ENCODE peak calls at places on chromosome 15, in four cellular contexts. One of them, this sample, is unnamed.

GRCh38 chr15:100988874-100989273 is 69.7 kb downstream of the LRRK1 start:
- DNase-seq in GM13976: no peak
- DNase-seq in Daoy: no peak
- DNase-seq in T-helper 2 cell: no peak
- DNase-seq in this sample: no peak

GRCh38 chr15:52100807-52101206 is 11.8 kb downstream of the BCL2L10 start:
- DNase-seq in GM13976: no peak
- DNase-seq in Daoy: peak
- DNase-seq in T-helper 2 cell: no peak
- DNase-seq in this sample: no peak

GRCh38 chr15:62951481-62951880 is 91.1 kb upstream of the TPM1 start:
- DNase-seq in GM13976: no peak
- DNase-seq in Daoy: no peak
- DNase-seq in T-helper 2 cell: no peak
- DNase-seq in this sample: no peak

GRCh38 chr15:63146684-63147083 is 10.6 kb downstream of the RPS27L start:
- DNase-seq in GM13976: no peak
- DNase-seq in Daoy: no peak
- DNase-seq in T-helper 2 cell: no peak
- DNase-seq in this sample: no peak

GRCh38 chr15:92808611-92809063 is 91.5 kb upstream of the CHD2 start:
- DNase-seq in GM13976: no peak
- DNase-seq in Daoy: no peak
- DNase-seq in T-helper 2 cell: no peak
- DNase-seq in this sample: peak

GRCh38 chr15:71730277-71731144 is 79.8 kb upstream of the NR2E3 start:
- DNase-seq in GM13976: peak
- DNase-seq in Daoy: peak
- DNase-seq in T-helper 2 cell: peak
- DNase-seq in this sample: peak

GRCh38 chr15:74025436-74025835 is 30.9 kb downstream of the PML start:
- DNase-seq in GM13976: no peak
- DNase-seq in Daoy: no peak
- DNase-seq in T-helper 2 cell: no peak
- DNase-seq in this sample: no peak

GRCh38 chr15:60973637-60974415 is 255.3 kb downstream of the RORA start:
- DNase-seq in GM13976: no peak
- DNase-seq in Daoy: peak
- DNase-seq in T-helper 2 cell: no peak
- DNase-seq in this sample: no peak

GRCh38 chr15:34582461-34583357 is 742 bp downstream of the GOLGA8B start:
- DNase-seq in GM13976: peak
- DNase-seq in Daoy: peak
- DNase-seq in T-helper 2 cell: peak
- DNase-seq in this sample: peak

GRCh38 chr15:68502398-68502901 is 70.5 kb upstream of the ITGA11 start:
- DNase-seq in GM13976: no peak
- DNase-seq in Daoy: no peak
- DNase-seq in T-helper 2 cell: no peak
- DNase-seq in this sample: no peak

GRCh38 chr15:97259943-97260342 is 700.6 kb upstream of the ARRDC4 start:
- DNase-seq in GM13976: no peak
- DNase-seq in Daoy: peak
- DNase-seq in T-helper 2 cell: no peak
- DNase-seq in this sample: no peak